ENCODE peak calls at places on chromosomes 16 and 17, in seven cellular contexts. T is psoas muscle; Y is EL; L is T-helper 2 cell; S is CD8-positive, alpha-beta memory T cell; Q is T-cell; J is substantia nigra. K is an unnamed sample.
A peak's percentile ranks its signal among the peaks of the same experiment; 100 is the strongest.

GRCh38 chr17:62995377-62995885 is 29.4 kb downstream of the TANC2 start:
- DNase-seq in S (no peak), L (peak; percentile 24), Q (no peak), T (no peak), Y (peak; percentile 49), J (peak; percentile 26), K (no peak)

GRCh38 chr17:60391419-60392041 is 403 bp downstream of the USP32 start:
- DNase-seq in T (no peak), Q (peak; percentile 8), L (no peak), J (no peak), S (no peak), Y (no peak), K (no peak)

GRCh38 chr16:76194621-76195015 is 82.6 kb upstream of the CNTNAP4 start:
- DNase-seq in S (no peak), J (no peak), T (no peak), Y (no peak), Q (no peak), L (no peak), K (no peak)

GRCh38 chr17:42846594-42847280 is 2.4 kb downstream of the AOC2 start:
- DNase-seq in T (no peak), J (no peak), Q (no peak), L (no peak), S (no peak), Y (no peak), K (no peak)

GRCh38 chr17:42980274-42980765 is at the start of gene RUNDC1:
- DNase-seq in T (peak; percentile 95), J (peak; percentile 91), L (peak; percentile 92), Y (peak; percentile 90), Q (peak; percentile 88), S (peak; percentile 94), K (peak; percentile 91)

GRCh38 chr17:78130439-78131101 is at the start of gene TMC8:
- DNase-seq in Y (no peak), Q (peak; percentile 85), L (peak; percentile 98), J (peak; percentile 37), S (peak; percentile 91), T (peak; percentile 57), K (no peak)

GRCh38 chr17:82603981-82604448 is 44.2 kb downstream of the WDR45B start:
- DNase-seq in Y (no peak), S (no peak), L (peak; percentile 57), T (no peak), J (peak; percentile 55), Q (peak; percentile 46), K (no peak)

GRCh38 chr16:50696575-50697420 is 3.4 kb downstream of the NOD2 start:
- DNase-seq in Q (peak; percentile 50), T (peak; percentile 85), J (peak; percentile 43), L (peak; percentile 92), Y (peak; percentile 75), S (peak; percentile 81), K (no peak)

GRCh38 chr17:17609121-17609520 is 17.6 kb upstream of the PEMT start:
- DNase-seq in S (no peak), T (peak; percentile 23), Q (no peak), Y (no peak), J (no peak), L (no peak), K (no peak)

GRCh38 chr17:80675451-80676095 is 130.9 kb downstream of the RPTOR start:
- DNase-seq in J (no peak), T (peak; percentile 35), L (no peak), Y (no peak), S (no peak), Q (no peak), K (no peak)

GRCh38 chr16:87552772-87553171 is 49.5 kb upstream of the JPH3 start:
- DNase-seq in S (no peak), J (no peak), Y (no peak), Q (no peak), L (no peak), T (no peak), K (no peak)

GRCh38 chr16:79639576-79640311 is 39.2 kb upstream of the MAF start:
- DNase-seq in S (no peak), Y (no peak), L (peak; percentile 61), T (no peak), Q (no peak), J (no peak), K (no peak)

GRCh38 chr16:57639172-57639571 is 10.7 kb downstream of the ADGRG1 start:
- DNase-seq in Y (no peak), J (peak; percentile 85), T (no peak), L (peak; percentile 16), S (peak; percentile 64), Q (peak; percentile 36), K (peak; percentile 58)

GRCh38 chr17:74812109-74812864 is 36.1 kb upstream of the NAT9 start:
- DNase-seq in T (no peak), J (no peak), Q (no peak), S (no peak), L (no peak), Y (no peak), K (no peak)

GRCh38 chr16:68717684-68718083 is 19.4 kb upstream of the CDH1 start:
- DNase-seq in L (no peak), T (no peak), S (no peak), Q (no peak), J (no peak), Y (no peak), K (no peak)